ENCODE peak calls at places on chromosome 22, in nine cellular contexts. U is IMR-90, W is PC-3, O is ovary, A is A549, J is transverse colon, B is breast epithelium, S is spleen, P is cardiac muscle cell. Q is an unnamed sample.

GRCh38 chr22:25159028-25159427 is 40.6 kb upstream of the CRYBB3 start:
- DNase-seq in J (no peak), U (no peak), A (no peak), B (no peak), W (no peak), O (no peak), S (no peak), P (peak; percentile 14), Q (no peak)

GRCh38 chr22:38549106-38549884 is 20.7 kb downstream of the DMC1 start:
- DNase-seq in B (no peak), S (no peak), O (no peak), U (no peak), J (no peak), A (no peak), W (peak; percentile 75), P (no peak), Q (no peak)

GRCh38 chr22:38706885-38707180 is 1.1 kb downstream of the GTPBP1 start:
- DNase-seq in P (no peak), W (peak; percentile 7), B (no peak), S (no peak), A (no peak), O (no peak), J (no peak), U (no peak), Q (no peak)

GRCh38 chr22:44988671-44989070 is 21.1 kb downstream of the PHF21B start:
- DNase-seq in O (no peak), B (no peak), U (no peak), P (no peak), S (no peak), J (no peak), A (no peak), W (no peak), Q (no peak)

GRCh38 chr22:31561238-31561887 is 65.0 kb downstream of the SFI1 start:
- DNase-seq in A (peak; percentile 59), W (peak; percentile 80), J (peak; percentile 84), O (peak; percentile 72), U (peak; percentile 77), P (peak; percentile 89), B (peak; percentile 60), S (peak; percentile 81), Q (peak; percentile 47)

GRCh38 chr22:40547729-40548143 is 88.8 kb downstream of the MRTFA start:
- DNase-seq in O (no peak), P (peak; percentile 30), W (no peak), B (no peak), U (peak; percentile 54), J (no peak), S (no peak), A (no peak), Q (no peak)

GRCh38 chr22:38879961-38880360 is 7.9 kb upstream of the CBX6 start:
- DNase-seq in U (no peak), J (no peak), W (no peak), P (no peak), O (no peak), A (no peak), B (no peak), S (no peak), Q (no peak)

GRCh38 chr22:28435960-28436359 is 243.7 kb downstream of the TTC28 start:
- DNase-seq in W (peak; percentile 8), S (no peak), A (no peak), U (no peak), P (no peak), B (no peak), O (no peak), J (no peak), Q (no peak)

GRCh38 chr22:32590556-32590955 is 115.9 kb downstream of the FBXO7 start:
- DNase-seq in O (no peak), U (peak; percentile 63), S (no peak), W (peak; percentile 7), B (no peak), J (no peak), P (peak; percentile 68), A (no peak), Q (no peak)

GRCh38 chr22:49426098-49426497 is 401.6 kb downstream of the BRD1 start:
- DNase-seq in O (no peak), S (no peak), W (no peak), U (no peak), A (no peak), P (no peak), J (no peak), B (no peak), Q (no peak)
- H3K27ac ChIP-seq in O (no peak overlapping the region), S (no peak overlapping the region), W (no peak overlapping the region), U (no peak overlapping the region), A (no peak overlapping the region), P (no peak overlapping the region), J (no peak overlapping the region), B (no peak overlapping the region), Q (no peak overlapping the region)

GRCh38 chr22:47299879-47300697 is 537.6 kb downstream of the TBC1D22A start:
- DNase-seq in J (no peak), U (no peak), O (no peak), B (no peak), S (no peak), W (no peak), A (no peak), P (no peak), Q (no peak)
- H3K9me3 ChIP-seq in J (no peaks in the 10 kb centered on the region), U (peaks cover 7% of the 10 kb centered on the region), O (no peaks in the 10 kb centered on the region), B (no peaks in the 10 kb centered on the region), S (no peaks in the 10 kb centered on the region), W (no peaks in the 10 kb centered on the region), A (no peaks in the 10 kb centered on the region), P (no peaks in the 10 kb centered on the region), Q (peaks cover 17% of the 10 kb centered on the region)

DNA sequence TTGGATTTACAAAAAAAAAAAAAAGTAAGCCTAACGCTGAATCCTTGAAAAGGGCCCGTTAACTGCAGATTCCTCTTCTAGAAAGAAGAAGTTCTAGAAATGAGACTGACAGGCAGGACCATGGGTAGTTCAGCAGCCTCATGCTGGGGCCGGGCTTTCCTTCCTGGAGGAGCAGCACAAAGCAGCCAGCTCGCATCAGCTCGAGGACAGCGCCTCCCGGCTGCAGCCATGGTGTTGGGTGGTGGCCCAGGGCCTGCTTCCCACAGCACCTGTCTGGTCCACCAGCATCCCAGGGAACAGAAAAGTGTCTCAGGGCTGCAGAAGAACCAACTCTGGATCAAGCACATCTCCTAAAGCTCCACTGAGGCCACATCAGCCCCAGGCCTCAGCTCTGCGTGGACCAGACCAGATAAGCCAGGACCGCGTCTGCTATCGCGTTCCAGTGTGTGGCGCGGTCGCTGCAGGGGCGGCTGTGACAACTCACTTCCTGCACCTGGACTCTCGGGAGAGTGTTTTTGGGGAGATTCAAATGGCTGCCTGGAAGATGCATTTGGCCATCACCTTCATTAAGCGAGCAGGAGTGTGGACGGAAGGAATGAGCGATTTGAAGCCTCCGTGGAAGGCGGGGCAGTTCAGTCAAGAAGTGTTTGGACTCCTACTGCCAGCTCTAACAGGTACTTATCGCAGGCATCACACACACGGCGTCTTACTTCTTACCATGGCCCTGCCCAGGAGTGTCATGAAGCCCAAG is 53.5 kb downstream of the MYH9 start:
- DNase-seq in U (no peak), B (no peak), O (no peak), S (peak; percentile 88), J (peak; percentile 52), A (no peak), W (no peak), P (no peak), Q (no peak)
- TF ChIP-seq CTCF in U (no peak), B (no peak), O (no peak), S (no peak), J (no peak), A (no peak), W (peak; percentile 31), P (peak; percentile 2), Q (peak; percentile 25)

GRCh38 chr22:46053563-46054090 is 76.7 kb upstream of the WNT7B start:
- DNase-seq in O (peak; percentile 79), A (peak; percentile 69), P (peak; percentile 74), B (peak; percentile 73), U (peak; percentile 38), W (peak; percentile 79), S (peak; percentile 94), J (peak; percentile 84), Q (no peak)

GRCh38 chr22:46051646-46052045 is 74.7 kb upstream of the WNT7B start:
- DNase-seq in W (no peak), O (no peak), S (peak; percentile 65), P (no peak), A (no peak), B (no peak), U (no peak), J (peak; percentile 3), Q (no peak)

GRCh38 chr22:46050916-46051614 is 74.1 kb upstream of the WNT7B start:
- DNase-seq in B (peak; percentile 16), W (no peak), J (peak; percentile 7), S (peak; percentile 79), P (no peak), A (no peak), O (no peak), U (no peak), Q (no peak)

GRCh38 chr22:46052801-46053562 is 76.0 kb upstream of the WNT7B start:
- DNase-seq in P (peak; percentile 49), S (peak; percentile 89), J (peak; percentile 69), O (no peak), W (peak; percentile 33), B (peak; percentile 37), A (no peak), U (no peak), Q (no peak)

GRCh38 chr22:46052331-46052771 is 75.4 kb upstream of the WNT7B start:
- DNase-seq in P (no peak), O (no peak), W (no peak), B (peak; percentile 33), J (peak; percentile 14), U (no peak), A (no peak), S (peak; percentile 77), Q (no peak)
- H3K27ac ChIP-seq in P (no peak overlapping the region), O (peak overlapping the region; percentile 95), W (peak overlapping the region; percentile 96), B (peak overlapping the region; percentile 100), J (peak overlapping the region; percentile 97), U (peak overlapping the region; percentile 75), A (peak overlapping the region; percentile 99), S (peak overlapping the region; percentile 97), Q (peak overlapping the region; percentile 47)

GRCh38 chr22:48343461-48343860 is 1484.2 kb downstream of the BRD1 start:
- DNase-seq in S (no peak), B (no peak), P (no peak), J (no peak), W (no peak), A (no peak), O (no peak), U (no peak), Q (no peak)
- H3K9me3 ChIP-seq in S (no peaks in the 10 kb centered on the region), B (no peaks in the 10 kb centered on the region), P (no peaks in the 10 kb centered on the region), J (no peaks in the 10 kb centered on the region), W (no peaks in the 10 kb centered on the region), A (no peaks in the 10 kb centered on the region), O (no peaks in the 10 kb centered on the region), U (peaks cover 64% of the 10 kb centered on the region), Q (peaks cover 86% of the 10 kb centered on the region)

Q was measured in AG04450.